ENCODE peak calls at places on chromosomes 5 and 9, in six cellular contexts. V is HCT116, X is HepG2, R is GM12878, T is H1, M is K562. I is an unnamed sample.

GRCh38 chr9:109232449-109232848 is 65.4 kb upstream of the FRRS1L start:
- DNase-seq in V (no peak), T (no peak), R (no peak), X (no peak), M (no peak), I (no peak)

GRCh38 chr5:74261906-74262305 is 378.6 kb downstream of the ENC1 start:
- DNase-seq in T (no peak), V (no peak), X (no peak), R (no peak), M (no peak), I (no peak)

GRCh38 chr9:78786794-78787193 is 489.9 kb downstream of the PSAT1 start:
- DNase-seq in M (no peak), R (no peak), V (no peak), T (no peak), X (no peak), I (no peak)

GRCh38 chr5:79318935-79319614 is 83.1 kb downstream of the JMY start:
- DNase-seq in V (peak), X (no peak), T (no peak), M (no peak), R (no peak), I (peak)

GRCh38 chr5:27020965-27021364 is 17.4 kb downstream of the CDH9 start:
- DNase-seq in X (peak), T (no peak), M (no peak), V (no peak), R (no peak), I (peak)

GRCh38 chr9:85528607-85529006 is 213.1 kb downstream of the AGTPBP1 start:
- DNase-seq in T (no peak), R (no peak), X (no peak), V (no peak), M (no peak), I (no peak)

GRCh38 chr9:36154213-36154952 is 14.8 kb upstream of the CCIN start:
- DNase-seq in X (no peak), M (no peak), T (no peak), R (no peak), V (no peak), I (no peak)

GRCh38 chr5:124790261-124790894 is 43.9 kb upstream of the ZNF608 start:
- DNase-seq in M (no peak), X (no peak), R (no peak), V (no peak), T (no peak), I (no peak)

GRCh38 chr9:18274693-18275092 is 199.3 kb upstream of the ADAMTSL1 start:
- DNase-seq in T (no peak), V (no peak), R (no peak), X (no peak), M (no peak), I (no peak)

DNA sequence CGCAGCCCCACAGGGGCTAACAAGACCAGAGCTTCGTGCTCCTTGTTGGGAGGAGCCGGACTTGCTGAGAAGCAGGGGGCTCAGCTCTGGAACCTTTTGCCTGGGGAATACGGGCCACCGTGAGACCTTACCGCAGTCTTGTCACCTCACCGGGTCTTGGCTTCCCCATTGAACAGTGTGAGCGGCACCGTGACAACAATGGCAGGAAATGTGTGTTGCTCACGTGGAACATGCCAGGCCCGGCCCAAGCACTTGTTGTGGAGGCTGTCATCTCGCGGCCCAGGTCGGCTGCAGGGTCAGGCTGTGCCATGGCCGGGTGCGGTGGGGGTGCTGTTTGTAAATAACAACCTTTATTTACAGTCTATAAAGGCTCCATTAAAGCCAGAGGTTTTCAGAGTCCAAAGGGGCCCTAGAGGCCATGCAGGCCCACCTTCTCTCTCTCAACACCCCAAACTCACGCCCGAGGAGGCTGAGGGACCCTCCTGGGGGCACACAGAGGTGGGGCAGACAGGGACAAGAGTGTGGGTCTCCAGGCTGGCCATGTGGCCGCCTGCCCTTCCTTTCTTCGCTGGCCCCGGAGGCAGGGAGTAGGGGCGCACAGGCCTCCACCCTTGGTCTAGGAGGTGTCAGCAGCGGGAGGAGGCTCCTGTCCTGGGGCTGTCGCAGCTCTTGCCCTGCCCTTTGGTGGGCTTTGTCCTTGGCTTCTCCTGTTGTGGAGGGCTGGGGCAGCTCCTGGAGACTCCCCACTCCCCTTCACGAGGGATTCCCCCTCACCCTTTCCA is 79.7 kb downstream of the TSPAN17 start:
- DNase-seq in T (no peak), V (no peak), X (no peak), R (no peak), M (no peak), I (no peak)
- TF ChIP-seq JUND in T (no peak), V (no peak), X (no peak), R (no peak), M (no peak), I (no peak)

DNA sequence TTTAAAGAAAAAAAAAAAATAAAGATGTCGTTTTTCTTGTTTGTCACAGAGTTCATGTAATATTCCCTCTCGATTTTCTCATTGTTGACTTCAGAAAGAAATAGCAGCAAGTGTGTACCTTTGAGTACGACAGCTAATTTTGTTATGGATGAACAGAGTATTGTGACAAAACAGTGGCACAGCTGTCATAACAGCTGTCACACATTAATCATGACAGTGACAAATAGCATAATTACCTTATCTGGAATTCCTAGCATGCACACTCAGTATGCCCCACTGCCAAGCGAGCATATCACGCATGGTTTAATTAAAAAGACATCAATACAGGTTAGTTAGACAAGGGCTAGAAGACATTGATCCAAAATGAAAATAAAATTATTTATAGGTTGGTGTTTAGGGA is 375.1 kb downstream of the SPATA31D1 start:
- DNase-seq in M (no peak), T (no peak), R (no peak), V (no peak), X (no peak), I (no peak)
- TF ChIP-seq JUND in M (no peak), T (no peak), R (no peak), V (no peak), X (no peak), I (no peak)

DNA sequence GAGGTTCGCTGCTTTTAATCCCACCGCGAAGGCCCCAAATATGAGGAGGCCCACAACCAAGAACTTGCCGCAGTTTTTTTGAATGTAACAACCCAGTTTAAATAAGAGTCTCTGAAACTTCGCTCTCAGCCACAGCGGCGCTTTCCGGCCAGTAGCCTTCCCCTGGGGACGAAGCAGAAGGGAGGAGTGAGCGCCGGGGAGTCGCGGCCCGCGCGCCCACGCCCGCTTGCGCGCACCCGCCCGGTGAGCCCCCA is 10.4 kb downstream of the PTCH1 start:
- DNase-seq in T (no peak), V (no peak), R (no peak), X (peak), M (no peak), I (no peak)
- TF ChIP-seq JUND in T (no peak), V (no peak), R (no peak), X (no peak), M (no peak), I (no peak)

GRCh38 chr5:134534058-134534725 is 8.7 kb downstream of the JADE2 start:
- DNase-seq in X (no peak), V (no peak), M (no peak), T (no peak), R (no peak), I (no peak)
- TF ChIP-seq JUND in X (no peak), V (no peak), M (no peak), T (no peak), R (no peak), I (no peak)

DNA sequence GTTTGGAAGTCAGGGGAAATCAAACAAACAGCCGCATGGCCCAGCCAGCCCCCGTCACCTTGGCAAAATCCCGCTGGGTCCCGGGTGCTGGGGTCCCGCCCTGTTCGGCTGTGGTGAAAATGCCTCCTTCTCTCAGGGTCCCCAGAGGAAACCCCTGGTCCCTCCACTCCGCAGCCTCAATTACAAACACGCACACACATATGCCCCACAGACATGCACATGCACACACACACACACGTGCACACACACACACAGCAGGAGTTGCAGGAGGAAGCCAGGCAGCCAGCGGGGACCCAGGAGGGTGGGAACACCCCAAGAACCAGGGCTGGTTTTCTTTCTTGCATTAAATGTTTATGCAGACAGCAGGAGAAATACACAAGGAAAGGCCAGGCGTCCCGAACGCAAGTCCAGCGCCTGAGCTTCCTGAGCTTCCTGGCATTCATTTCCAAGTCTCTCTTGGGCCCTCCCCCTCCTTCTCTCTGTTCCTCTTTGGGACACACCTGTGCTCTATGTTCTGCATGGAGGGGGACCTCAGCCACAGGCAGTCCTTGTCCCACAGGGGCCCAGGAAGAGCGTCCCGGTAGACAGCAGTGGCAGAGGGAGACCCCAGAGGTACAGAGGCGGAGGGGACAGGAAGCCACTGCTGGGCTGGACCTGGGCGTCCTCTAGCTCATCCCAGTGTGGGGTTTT is 221.4 kb upstream of the IER5L start:
- DNase-seq in T (no peak), X (no peak), R (no peak), V (no peak), M (no peak), I (no peak)
- TF ChIP-seq JUND in T (no peak), X (no peak), R (no peak), V (no peak), M (no peak), I (no peak)